ENCODE peak calls at places on chromosomes 6 and 20, in six cellular contexts. C, F, M, Y, N and J are unnamed samples.

GRCh38 chr6:30684386-30685156 is 1.9 kb downstream of the PPP1R18 start:
- DNase-seq in C (peak; percentile 44), F (no peak), M (peak; percentile 79), Y (peak; percentile 58), N (no peak), J (no peak)

GRCh38 chr6:7156666-7157278 is 49.0 kb downstream of the RREB1 start:
- DNase-seq in C (peak; percentile 87), F (no peak), M (peak; percentile 21), Y (peak; percentile 49), N (no peak), J (no peak)

GRCh38 chr6:109291893-109292292 is 90.4 kb downstream of the CD164 start:
- DNase-seq in C (no peak), F (no peak), M (no peak), Y (no peak), N (no peak), J (no peak)

GRCh38 chr20:2118783-2119182 is 17.2 kb downstream of the STK35 start:
- DNase-seq in C (no peak), F (no peak), M (no peak), Y (no peak), N (no peak), J (no peak)

GRCh38 chr6:90712165-90712564 is 125.3 kb upstream of the MAP3K7 start:
- DNase-seq in C (peak; percentile 2), F (no peak), M (no peak), Y (no peak), N (no peak), J (no peak)

GRCh38 chr6:31541059-31541657 is 645 bp downstream of the DDX39B start:
- DNase-seq in C (peak; percentile 60), F (peak; percentile 15), M (peak; percentile 77), Y (peak; percentile 71), N (peak; percentile 32), J (no peak)

GRCh38 chr20:61737346-61737745 is 328.3 kb downstream of the TAF4 start:
- DNase-seq in C (no peak), F (no peak), M (no peak), Y (no peak), N (no peak), J (no peak)

GRCh38 chr6:37319856-37320255 is 33.9 kb upstream of the RNF8 start:
- DNase-seq in C (no peak), F (no peak), M (peak; percentile 7), Y (peak; percentile 15), N (no peak), J (no peak)